ENCODE peak calls at places on chromosome 6, in seven cellular contexts. One of them, this sample, is unnamed.

GRCh38 chr6:133503330-133503729 is 262.2 kb downstream of the EYA4 start:
- DNase-seq in endodermal cell: no peak
- DNase-seq in GM12865: no peak
- DNase-seq in kidney tubule cell: peak; percentile 31
- DNase-seq in stimulated activated CD4-positive, alpha-beta T cell treated with anti-CD3 and anti-CD28 coated beads, Interleukin-2, amount 100 ng/mL, for 48 hours: no peak
- DNase-seq in neural progenitor cell: no peak
- DNase-seq in neural crest cell: no peak
- DNase-seq in this sample: no peak

GRCh38 chr6:32089082-32089828 is 19.9 kb downstream of the TNXB start:
- DNase-seq in endodermal cell: no peak
- DNase-seq in GM12865: no peak
- DNase-seq in kidney tubule cell: no peak
- DNase-seq in stimulated activated CD4-positive, alpha-beta T cell treated with anti-CD3 and anti-CD28 coated beads, Interleukin-2, amount 100 ng/mL, for 48 hours: no peak
- DNase-seq in neural progenitor cell: no peak
- DNase-seq in neural crest cell: no peak
- DNase-seq in this sample: no peak

GRCh38 chr6:3759656-3760245 is 8.2 kb upstream of the PXDC1 start:
- DNase-seq in endodermal cell: no peak
- DNase-seq in GM12865: no peak
- DNase-seq in kidney tubule cell: no peak
- DNase-seq in stimulated activated CD4-positive, alpha-beta T cell treated with anti-CD3 and anti-CD28 coated beads, Interleukin-2, amount 100 ng/mL, for 48 hours: no peak
- DNase-seq in neural progenitor cell: no peak
- DNase-seq in neural crest cell: no peak
- DNase-seq in this sample: no peak

GRCh38 chr6:148776321-148776966 is 29.6 kb downstream of the UST start:
- DNase-seq in endodermal cell: no peak
- DNase-seq in GM12865: no peak
- DNase-seq in kidney tubule cell: peak; percentile 17
- DNase-seq in stimulated activated CD4-positive, alpha-beta T cell treated with anti-CD3 and anti-CD28 coated beads, Interleukin-2, amount 100 ng/mL, for 48 hours: no peak
- DNase-seq in neural progenitor cell: no peak
- DNase-seq in neural crest cell: no peak
- DNase-seq in this sample: no peak

GRCh38 chr6:51753635-51754034 is 333.8 kb downstream of the PKHD1 start:
- DNase-seq in endodermal cell: peak; percentile 91
- DNase-seq in GM12865: peak; percentile 41
- DNase-seq in kidney tubule cell: no peak
- DNase-seq in stimulated activated CD4-positive, alpha-beta T cell treated with anti-CD3 and anti-CD28 coated beads, Interleukin-2, amount 100 ng/mL, for 48 hours: no peak
- DNase-seq in neural progenitor cell: peak; percentile 80
- DNase-seq in neural crest cell: peak; percentile 45
- DNase-seq in this sample: no peak

GRCh38 chr6:1872649-1873131 is 263.0 kb downstream of the FOXC1 start:
- DNase-seq in endodermal cell: peak; percentile 90
- DNase-seq in GM12865: no peak
- DNase-seq in kidney tubule cell: peak; percentile 14
- DNase-seq in stimulated activated CD4-positive, alpha-beta T cell treated with anti-CD3 and anti-CD28 coated beads, Interleukin-2, amount 100 ng/mL, for 48 hours: no peak
- DNase-seq in neural progenitor cell: peak; percentile 52
- DNase-seq in neural crest cell: no peak
- DNase-seq in this sample: no peak

GRCh38 chr6:170225852-170226417 is 64.9 kb downstream of the DLL1 start:
- DNase-seq in endodermal cell: no peak
- DNase-seq in GM12865: no peak
- DNase-seq in kidney tubule cell: no peak
- DNase-seq in stimulated activated CD4-positive, alpha-beta T cell treated with anti-CD3 and anti-CD28 coated beads, Interleukin-2, amount 100 ng/mL, for 48 hours: no peak
- DNase-seq in neural progenitor cell: no peak
- DNase-seq in neural crest cell: no peak
- DNase-seq in this sample: no peak

GRCh38 chr6:158840465-158840864 is 21.3 kb upstream of the EZR start:
- DNase-seq in endodermal cell: no peak
- DNase-seq in GM12865: no peak
- DNase-seq in kidney tubule cell: no peak
- DNase-seq in stimulated activated CD4-positive, alpha-beta T cell treated with anti-CD3 and anti-CD28 coated beads, Interleukin-2, amount 100 ng/mL, for 48 hours: no peak
- DNase-seq in neural progenitor cell: no peak
- DNase-seq in neural crest cell: no peak
- DNase-seq in this sample: no peak